ENCODE peak calls at places on chromosome 5, in seven cellular contexts. R is IMR-90, Y is hypothalamus, N is iris pigment epithelial cell, V is GM20000, Z is psoas muscle, Q is progenitor cell of endocrine pancreas. S is an unnamed sample.

GRCh38 chr5:1746371-1747078 is 53.1 kb downstream of the MRPL36 start:
- DNase-seq in R (no peak), N (no peak), Q (no peak), V (no peak), Y (no peak), Z (no peak), S (no peak)

GRCh38 chr5:143213231-143213850 is 190.1 kb downstream of the NR3C1 start:
- DNase-seq in N (peak), R (peak), Y (no peak), V (no peak), Q (no peak), Z (no peak), S (peak)

GRCh38 chr5:14180437-14180836 is 37.3 kb downstream of the TRIO start:
- DNase-seq in V (no peak), Y (no peak), Q (no peak), Z (no peak), R (no peak), N (no peak), S (no peak)

GRCh38 chr5:151283120-151283825 is 20.3 kb downstream of the SLC36A3 start:
- DNase-seq in Z (no peak), R (no peak), N (no peak), Q (no peak), V (no peak), Y (no peak), S (no peak)

GRCh38 chr5:177231479-177232250 is 71.9 kb downstream of the RAB24 start:
- DNase-seq in N (no peak), Y (no peak), Q (no peak), Z (no peak), R (no peak), V (no peak), S (no peak)

GRCh38 chr5:57032151-57032551 is 80.2 kb upstream of the MIER3 start:
- DNase-seq in V (no peak), N (no peak), R (no peak), Q (no peak), Z (no peak), Y (no peak), S (no peak)

GRCh38 chr5:3339092-3339797 is 256.4 kb upstream of the IRX1 start:
- DNase-seq in R (no peak), Z (no peak), N (no peak), Y (no peak), Q (no peak), V (no peak), S (no peak)

GRCh38 chr5:159459132-159459627 is 128.9 kb upstream of the IL12B start:
- DNase-seq in R (no peak), Y (no peak), Z (no peak), Q (no peak), N (no peak), V (no peak), S (no peak)

GRCh38 chr5:38582662-38583061 is 26.2 kb upstream of the LIFR start:
- DNase-seq in Q (no peak), N (no peak), Z (no peak), V (no peak), Y (no peak), R (no peak), S (no peak)

GRCh38 chr5:168897387-168898122 is 318.4 kb upstream of the PANK3 start:
- DNase-seq in Y (no peak), N (no peak), V (no peak), Q (no peak), R (no peak), Z (no peak), S (no peak)

GRCh38 chr5:58300346-58300745 is 159.5 kb downstream of the PLK2 start:
- DNase-seq in N (no peak), Q (no peak), R (no peak), Y (no peak), V (no peak), Z (no peak), S (no peak)

GRCh38 chr5:105745111-105745510 is 1925.6 kb downstream of the EFNA5 start:
- DNase-seq in V (no peak), R (no peak), Q (no peak), Y (no peak), N (no peak), Z (no peak), S (no peak)

GRCh38 chr5:104370523-104370922 is 807.9 kb upstream of the NUDT12 start:
- DNase-seq in Q (no peak), N (peak), V (no peak), Y (no peak), Z (no peak), R (no peak), S (no peak)

GRCh38 chr5:142322747-142323479 is 1.9 kb downstream of the SPRY4 start:
- DNase-seq in Q (no peak), R (peak), V (no peak), N (no peak), Z (no peak), Y (no peak), S (peak)

GRCh38 chr5:61706751-61707150 is 374.7 kb downstream of the ZSWIM6 start:
- DNase-seq in Q (no peak), R (no peak), V (no peak), Z (no peak), N (no peak), Y (peak), S (no peak)

GRCh38 chr5:38557792-38558191 is 1.3 kb upstream of the LIFR start:
- DNase-seq in N (no peak), Q (no peak), V (no peak), R (no peak), Z (no peak), Y (no peak), S (no peak)

GRCh38 chr5:112940670-112941069 is 18.6 kb upstream of the REEP5 start:
- DNase-seq in R (no peak), Z (no peak), V (no peak), N (no peak), Y (no peak), Q (no peak), S (no peak)

S was measured in AG09319.